ENCODE peak calls at places on chromosomes 1 and 21, in ten cellular contexts. P is natural killer cell; E is left lung; O is upper lobe of right lung; N is activated naive CD8-positive, alpha-beta T cell treated with anti-CD3 and anti-CD28 coated beads, Interleukin-2, amount 50 U/mL, for 24 hours; F is pancreas; C is WTC11; K is activated naive CD4-positive, alpha-beta T cell treated with anti-CD3 and anti-CD28 coated beads, Interleukin-2, amount 50 U/mL, for 72 hours; V is stimulated activated naive CD8-positive, alpha-beta T cell treated with anti-CD3 and anti-CD28 coated beads, Interleukin-15, Interleukin-2, amounts not matched to agents 100 U/mL and 50 U/mL, for 24 hours; Y is stimulated activated effector memory CD8-positive, alpha-beta T cell treated with anti-CD3 and anti-CD28 coated beads, Interleukin-12 subunit alpha, Interleukin-12 subunit beta, amount 100 ng/mL, for 72 hours. J is an unnamed sample.
A peak's percentile ranks its signal among the peaks of the same experiment; 100 is the strongest.

GRCh38 chr1:244137725-244138124 is 86.6 kb downstream of the ZBTB18 start:
- ATAC-seq in P (no peak), E (no peak), O (no peak), N (no peak), F (no peak), C (no peak), K (no peak), V (no peak), Y (peak; percentile 26), J (no peak)

GRCh38 chr1:209215826-209216225 is 367.7 kb upstream of the CAMK1G start:
- ATAC-seq in P (no peak), E (peak; percentile 38), O (no peak), N (no peak), F (no peak), C (no peak), K (no peak), V (no peak), Y (no peak), J (no peak)

GRCh38 chr1:180842482-180842881 is 70.2 kb upstream of the KIAA1614 start:
- ATAC-seq in P (no peak), E (no peak), O (no peak), N (no peak), F (no peak), C (no peak), K (no peak), V (no peak), Y (no peak), J (no peak)

GRCh38 chr1:116405241-116406135 is 32.4 kb downstream of the ATP1A1 start:
- ATAC-seq in P (no peak), E (peak; percentile 76), O (peak; percentile 39), N (no peak), F (no peak), C (no peak), K (peak; percentile 21), V (no peak), Y (no peak), J (no peak)

GRCh38 chr1:179036844-179037465 is 11.3 kb downstream of the FAM20B start:
- ATAC-seq in P (peak; percentile 55), E (no peak), O (no peak), N (peak; percentile 68), F (no peak), C (no peak), K (peak; percentile 88), V (peak; percentile 80), Y (peak; percentile 90), J (peak; percentile 91)

GRCh38 chr1:244779410-244779809 is 56.0 kb upstream of the COX20 start:
- ATAC-seq in P (no peak), E (no peak), O (no peak), N (peak; percentile 64), F (no peak), C (no peak), K (no peak), V (peak; percentile 68), Y (peak; percentile 43), J (no peak)

GRCh38 chr1:211296396-211296795 is 30.2 kb upstream of the TRAF5 start:
- ATAC-seq in P (no peak), E (no peak), O (no peak), N (peak; percentile 54), F (no peak), C (no peak), K (peak; percentile 39), V (peak; percentile 61), Y (peak; percentile 70), J (peak; percentile 81)

GRCh38 chr21:41349607-41350390 is 12.0 kb upstream of the MX2 start:
- ATAC-seq in P (no peak), E (no peak), O (no peak), N (no peak), F (no peak), C (no peak), K (no peak), V (no peak), Y (no peak), J (no peak)

GRCh38 chr1:19044975-19045831 is 88.7 kb upstream of the IFFO2 start:
- ATAC-seq in P (peak; percentile 86), E (peak; percentile 8), O (no peak), N (peak; percentile 77), F (no peak), C (no peak), K (peak; percentile 46), V (peak; percentile 62), Y (peak; percentile 98), J (peak; percentile 88)

GRCh38 chr1:243731301-243731891 is 118.6 kb downstream of the AKT3 start:
- ATAC-seq in P (peak; percentile 38), E (peak; percentile 86), O (peak; percentile 88), N (no peak), F (peak; percentile 60), C (no peak), K (no peak), V (no peak), Y (no peak), J (no peak)

GRCh38 chr21:41726970-41727783 is 39.7 kb downstream of the RIPK4 start:
- ATAC-seq in P (no peak), E (peak; percentile 68), O (peak; percentile 45), N (no peak), F (peak; percentile 44), C (no peak), K (no peak), V (no peak), Y (no peak), J (no peak)

GRCh38 chr1:203621559-203622130 is 5.0 kb upstream of the ATP2B4 start:
- ATAC-seq in P (no peak), E (no peak), O (no peak), N (peak; percentile 64), F (no peak), C (no peak), K (peak; percentile 73), V (peak; percentile 50), Y (peak; percentile 85), J (peak; percentile 80)

GRCh38 chr1:119549719-119550141 is 42.7 kb downstream of the HSD3B1 start:
- ATAC-seq in P (peak; percentile 34), E (peak; percentile 95), O (peak; percentile 89), N (no peak), F (peak; percentile 34), C (peak; percentile 99), K (no peak), V (peak; percentile 56), Y (peak; percentile 42), J (no peak)

GRCh38 chr1:111571987-111572386 is 47.6 kb upstream of the RAP1A start:
- ATAC-seq in P (no peak), E (peak; percentile 38), O (peak; percentile 46), N (no peak), F (no peak), C (peak; percentile 63), K (no peak), V (no peak), Y (no peak), J (no peak)

GRCh38 chr1:2027961-2028583 is 8.9 kb downstream of the GABRD start:
- ATAC-seq in P (no peak), E (no peak), O (no peak), N (no peak), F (no peak), C (no peak), K (no peak), V (no peak), Y (no peak), J (no peak)

GRCh38 chr1:38997034-38997900 is 6.2 kb downstream of the AKIRIN1 start:
- ATAC-seq in P (peak; percentile 20), E (no peak), O (no peak), N (no peak), F (no peak), C (no peak), K (no peak), V (no peak), Y (no peak), J (peak; percentile 33)

GRCh38 chr1:31371121-31371520 is 1.8 kb downstream of the FABP3 start:
- ATAC-seq in P (no peak), E (no peak), O (no peak), N (no peak), F (no peak), C (no peak), K (no peak), V (no peak), Y (no peak), J (no peak)

GRCh38 chr1:9822490-9822889 is 1.3 kb downstream of the CLSTN1 start:
- ATAC-seq in P (no peak), E (no peak), O (no peak), N (no peak), F (no peak), C (no peak), K (no peak), V (no peak), Y (no peak), J (no peak)

J was measured in activated T-helper 17 cell treated with anti-CD3 and anti-CD28 coated beads, Interleukin-2, amount 50 U/mL, for 72 hours.